ENCODE peak calls at places on chromosomes 1 and 21, in seven cellular contexts. U is psoas muscle, D is anterior cingulate cortex, L is epithelial cell of esophagus, B is NCI-H345, S is lower leg skin, Z is kidney epithelial cell. X is an unnamed sample.

GRCh38 chr1:201505505-201505893 is 1.4 kb downstream of the CSRP1 start:
- DNase-seq in U (no peak), S (no peak), D (no peak), Z (no peak), B (peak), L (peak), X (no peak)

GRCh38 chr1:81982523-81982922 is 181.8 kb downstream of the ADGRL2 start:
- DNase-seq in Z (no peak), U (no peak), L (no peak), D (no peak), S (no peak), B (no peak), X (no peak)

GRCh38 chr1:223350361-223350908 is 13.5 kb downstream of the SUSD4 start:
- DNase-seq in U (no peak), Z (no peak), B (no peak), L (no peak), S (no peak), D (no peak), X (no peak)

GRCh38 chr1:8097077-8097799 is 71.1 kb upstream of the ERRFI1 start:
- DNase-seq in B (peak), D (no peak), Z (peak), S (no peak), U (no peak), L (peak), X (no peak)

GRCh38 chr1:23343246-23344110 is 606 bp downstream of the HNRNPR start:
- DNase-seq in L (peak), S (no peak), D (no peak), U (no peak), B (peak), Z (peak), X (no peak)

GRCh38 chr21:46454634-46455390 is 3.9 kb upstream of the DIP2A start:
- DNase-seq in L (no peak), D (no peak), B (no peak), S (no peak), Z (no peak), U (no peak), X (no peak)

GRCh38 chr21:41663805-41664788 is 102.8 kb downstream of the RIPK4 start:
- DNase-seq in U (no peak), L (peak), D (no peak), Z (no peak), B (no peak), S (peak), X (no peak)

GRCh38 chr1:208526726-208527125 is 282.5 kb upstream of the PLXNA2 start:
- DNase-seq in L (no peak), S (no peak), B (no peak), U (no peak), Z (no peak), D (no peak), X (no peak)

GRCh38 chr1:220045356-220046051 is 801 bp downstream of the EPRS1 start:
- DNase-seq in B (no peak), S (no peak), Z (no peak), U (no peak), D (no peak), L (peak), X (no peak)

GRCh38 chr21:37469441-37469840 is 102.9 kb downstream of the DYRK1A start:
- DNase-seq in S (no peak), U (no peak), D (no peak), L (no peak), B (no peak), Z (no peak), X (no peak)

GRCh38 chr1:221430133-221430960 is 311.5 kb downstream of the DUSP10 start:
- DNase-seq in Z (no peak), B (no peak), S (no peak), U (no peak), L (no peak), D (no peak), X (no peak)

GRCh38 chr1:85850238-85850637 is 142.0 kb upstream of the ZNHIT6 start:
- DNase-seq in B (no peak), U (no peak), L (peak), Z (peak), D (no peak), S (no peak), X (no peak)

GRCh38 chr1:46131093-46131492 is 1.3 kb downstream of the PIK3R3 start:
- DNase-seq in U (no peak), L (peak), S (no peak), B (no peak), Z (no peak), D (no peak), X (no peak)

GRCh38 chr1:170929835-170930554 is 5.3 kb upstream of the MROH9 start:
- DNase-seq in B (peak), Z (peak), S (no peak), L (peak), U (no peak), D (no peak), X (no peak)

GRCh38 chr1:207034998-207035397 is 2.4 kb upstream of the C1orf116 start:
- DNase-seq in U (no peak), S (no peak), L (peak), Z (peak), D (no peak), B (no peak), X (no peak)

GRCh38 chr1:244214009-244214967 is 163.2 kb downstream of the ZBTB18 start:
- DNase-seq in Z (peak), L (peak), D (no peak), U (peak), B (no peak), S (peak), X (no peak)

GRCh38 chr1:21880619-21880970 is 56.5 kb downstream of the HSPG2 start:
- DNase-seq in B (no peak), Z (no peak), S (no peak), D (no peak), L (no peak), U (no peak), X (no peak)

GRCh38 chr1:17861685-17862084 is 106.6 kb downstream of the ACTL8 start:
- DNase-seq in Z (no peak), L (no peak), D (no peak), S (no peak), U (no peak), B (peak), X (no peak)

GRCh38 chr1:226349801-226350503 is 41.0 kb upstream of the LIN9 start:
- DNase-seq in B (no peak), U (no peak), L (no peak), Z (no peak), S (no peak), D (no peak), X (no peak)

GRCh38 chr1:229428256-229428655 is 5.6 kb downstream of the ACTA1 start:
- DNase-seq in U (no peak), B (no peak), D (no peak), S (peak), Z (no peak), L (no peak), X (no peak)

GRCh38 chr1:245493029-245493428 is 338.2 kb downstream of the KIF26B start:
- DNase-seq in L (no peak), B (no peak), D (no peak), Z (no peak), U (no peak), S (no peak), X (no peak)

GRCh38 chr21:26124421-26124833 is 46.1 kb downstream of the APP start:
- DNase-seq in S (no peak), Z (no peak), U (no peak), L (peak), B (no peak), D (no peak), X (no peak)

GRCh38 chr1:41803656-41804055 is 115.1 kb downstream of the HIVEP3 start:
- DNase-seq in U (no peak), S (no peak), L (peak), B (no peak), D (no peak), Z (no peak), X (no peak)

GRCh38 chr1:153609585-153609907 is 3.4 kb downstream of the S100A16 start:
- DNase-seq in U (no peak), B (no peak), Z (no peak), L (no peak), S (no peak), D (no peak), X (no peak)

GRCh38 chr1:179169616-179170467 is 59.6 kb downstream of the ABL2 start:
- DNase-seq in Z (no peak), D (no peak), L (peak), S (no peak), B (no peak), U (no peak), X (no peak)

GRCh38 chr1:24149854-24150227 is 6.9 kb upstream of the IL22RA1 start:
- DNase-seq in Z (peak), D (no peak), U (no peak), B (no peak), S (peak), L (peak), X (no peak)